ENCODE peak calls at places on chromosomes 16 and 17, in nine cellular contexts. J is ovary, O is adrenal gland, U is endothelial cell of umbilical vein, Q is transverse colon, X is breast epithelium, H is heart left ventricle, P is IMR-90, Z is sigmoid colon. T is an unnamed sample.

GRCh38 chr16:54093281-54093680 is 193.3 kb downstream of the IRX3 start:
- DNase-seq in J (no peak), O (peak; percentile 85), U (no peak), Q (no peak), X (no peak), H (no peak), P (no peak), Z (no peak), T (no peak)

GRCh38 chr16:75075688-75076268 is 40.8 kb downstream of the LDHD start:
- DNase-seq in J (no peak), O (no peak), U (no peak), Q (no peak), X (no peak), H (no peak), P (no peak), Z (no peak), T (no peak)

GRCh38 chr16:12099451-12100123 is 123.1 kb downstream of the SNX29 start:
- DNase-seq in J (no peak), O (no peak), U (no peak), Q (no peak), X (no peak), H (no peak), P (no peak), Z (no peak), T (no peak)

GRCh38 chr16:70804153-70804728 is 3.3 kb upstream of the VAC14 start:
- DNase-seq in J (no peak), O (no peak), U (peak; percentile 34), Q (no peak), X (no peak), H (no peak), P (peak; percentile 93), Z (no peak), T (no peak)

GRCh38 chr17:79997004-79997673 is 38.5 kb downstream of the TBC1D16 start:
- DNase-seq in J (no peak), O (no peak), U (no peak), Q (no peak), X (no peak), H (no peak), P (no peak), Z (no peak), T (no peak)

GRCh38 chr17:76752006-76752405 is 14.1 kb downstream of the MFSD11 start:
- DNase-seq in J (no peak), O (no peak), U (no peak), Q (no peak), X (no peak), H (no peak), P (peak; percentile 31), Z (no peak), T (no peak)

GRCh38 chr17:17741346-17742023 is 60.2 kb downstream of the RAI1 start:
- DNase-seq in J (peak; percentile 71), O (no peak), U (peak; percentile 26), Q (no peak), X (peak; percentile 64), H (no peak), P (no peak), Z (no peak), T (peak; percentile 82)

GRCh38 chr16:85181091-85181738 is 68.9 kb upstream of the CIBAR2 start:
- DNase-seq in J (peak; percentile 90), O (peak; percentile 75), U (no peak), Q (no peak), X (no peak), H (no peak), P (no peak), Z (no peak), T (no peak)

GRCh38 chr17:37527249-37527851 is 37.7 kb downstream of the DUSP14 start:
- DNase-seq in J (no peak), O (no peak), U (peak; percentile 56), Q (no peak), X (no peak), H (no peak), P (peak; percentile 70), Z (no peak), T (peak; percentile 16)

GRCh38 chr17:54015734-54016133 is 193.0 kb downstream of the KIF2B start:
- DNase-seq in J (no peak), O (no peak), U (no peak), Q (no peak), X (no peak), H (no peak), P (no peak), Z (no peak), T (no peak)

GRCh38 chr16:79628501-79628975 is 28.0 kb upstream of the MAF start:
- DNase-seq in J (no peak), O (no peak), U (no peak), Q (no peak), X (no peak), H (no peak), P (peak; percentile 19), Z (no peak), T (no peak)

GRCh38 chr17:64218066-64218465 is 45.0 kb downstream of the TEX2 start:
- DNase-seq in J (no peak), O (no peak), U (no peak), Q (no peak), X (no peak), H (no peak), P (no peak), Z (no peak), T (peak; percentile 58)

GRCh38 chr16:2156025-2156848 is 655 bp downstream of the TRAF7 start:
- DNase-seq in J (peak; percentile 68), O (no peak), U (peak; percentile 65), Q (no peak), X (no peak), H (no peak), P (peak; percentile 76), Z (no peak), T (peak; percentile 21)

GRCh38 chr17:35315283-35315682 is 58.1 kb downstream of the SLFN11 start:
- DNase-seq in J (peak; percentile 34), O (no peak), U (peak; percentile 71), Q (no peak), X (no peak), H (peak; percentile 40), P (peak; percentile 85), Z (no peak), T (no peak)

GRCh38 chr17:77487677-77488530 is 347.1 kb downstream of the SEC14L1 start:
- DNase-seq in J (peak; percentile 35), O (no peak), U (no peak), Q (no peak), X (no peak), H (peak; percentile 25), P (no peak), Z (peak; percentile 61), T (no peak)

GRCh38 chr16:72862090-72862489 is 185.8 kb downstream of the ZFHX3 start:
- DNase-seq in J (no peak), O (no peak), U (no peak), Q (no peak), X (no peak), H (no peak), P (no peak), Z (no peak), T (no peak)
- TF ChIP-seq POLR2A in J (no peak), O (no peak), U (no peak), Q (no peak), X (no peak), H (no peak), P (no peak), Z (no peak), T (no peak)

GRCh38 chr16:67312450-67313118 is 14.0 kb downstream of the KCTD19 start:
- DNase-seq in J (no peak), O (no peak), U (peak; percentile 6), Q (no peak), X (no peak), H (no peak), P (peak; percentile 58), Z (no peak), T (no peak)

GRCh38 chr16:67311607-67312449 is 14.7 kb downstream of the KCTD19 start:
- DNase-seq in J (no peak), O (peak; percentile 69), U (peak; percentile 92), Q (no peak), X (no peak), H (peak; percentile 50), P (peak; percentile 100), Z (no peak), T (no peak)
- H3K27ac ChIP-seq in J (no peak overlapping the region), O (no peak overlapping the region), U (peak overlapping the region; percentile 72), Q (peak overlapping the region; percentile 11), X (no peak overlapping the region), H (no peak overlapping the region), P (peak overlapping the region; percentile 82), Z (no peak overlapping the region), T (no peak overlapping the region)

DNA sequence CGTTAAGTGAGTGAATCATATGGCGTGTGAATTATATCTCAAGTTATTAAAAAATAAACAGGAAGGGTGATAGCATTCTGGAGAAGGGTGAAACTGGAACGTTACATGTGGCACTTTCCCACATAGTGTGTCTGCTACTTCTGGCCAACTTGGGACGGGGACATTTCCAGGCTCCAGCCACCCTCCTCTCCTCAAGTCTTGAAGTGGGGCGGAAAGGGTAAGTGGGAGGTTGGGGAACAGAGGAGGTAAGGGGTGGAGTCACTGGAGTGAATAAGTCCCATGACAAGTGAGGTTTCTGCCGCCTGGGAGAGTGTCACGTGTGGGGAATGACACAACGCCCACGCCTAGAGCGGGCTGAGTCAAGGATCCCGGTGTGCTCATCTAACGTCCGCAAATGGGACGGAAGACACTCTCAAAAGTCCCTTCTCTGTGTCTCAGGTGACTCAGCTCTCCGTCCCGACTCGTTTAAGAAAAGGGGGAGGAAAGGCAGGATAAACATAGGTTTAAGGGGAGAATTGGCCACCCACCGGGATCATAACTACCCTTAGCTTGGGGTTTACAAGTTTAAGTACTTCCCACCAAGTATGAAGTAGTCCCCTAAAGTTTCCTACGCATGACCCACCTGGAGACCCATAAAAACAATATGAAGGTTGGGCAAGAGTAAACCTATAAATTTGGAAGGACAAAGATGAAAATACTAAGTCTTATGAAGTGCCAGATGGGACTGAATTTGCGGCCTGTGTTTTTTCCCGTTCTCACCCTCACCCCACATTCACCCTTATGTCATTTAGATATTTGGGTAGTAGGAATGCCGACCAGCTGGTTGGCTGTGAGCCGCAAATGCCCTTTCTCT is 1.2 kb upstream of the SPAG9 start:
- DNase-seq in J (peak; percentile 81), O (peak; percentile 94), U (peak; percentile 93), Q (peak; percentile 93), X (peak; percentile 98), H (peak; percentile 95), P (peak; percentile 94), Z (peak; percentile 97), T (peak; percentile 95)
- TF ChIP-seq POLR2A in J (peak; percentile 77), O (peak; percentile 88), U (peak; percentile 66), Q (peak; percentile 98), X (peak; percentile 92), H (peak; percentile 77), P (peak; percentile 92), Z (peak; percentile 96), T (peak; percentile 83)

GRCh38 chr17:46944931-46945330 is 22.0 kb downstream of the GOSR2 start:
- DNase-seq in J (no peak), O (no peak), U (no peak), Q (no peak), X (no peak), H (no peak), P (no peak), Z (no peak), T (no peak)

GRCh38 chr17:46943511-46944393 is 20.8 kb downstream of the GOSR2 start:
- DNase-seq in J (peak; percentile 70), O (peak; percentile 51), U (peak; percentile 35), Q (no peak), X (no peak), H (no peak), P (peak; percentile 36), Z (peak; percentile 77), T (peak; percentile 36)

GRCh38 chr17:46940692-46941404 is 17.9 kb downstream of the GOSR2 start:
- DNase-seq in J (peak; percentile 78), O (peak; percentile 88), U (peak; percentile 78), Q (peak; percentile 72), X (peak; percentile 52), H (peak; percentile 76), P (peak; percentile 60), Z (peak; percentile 80), T (peak; percentile 65)

GRCh38 chr17:46943218-46943510 is 20.2 kb downstream of the GOSR2 start:
- DNase-seq in J (no peak), O (no peak), U (no peak), Q (no peak), X (no peak), H (no peak), P (no peak), Z (no peak), T (no peak)

GRCh38 chr17:46942441-46943217 is 19.7 kb downstream of the GOSR2 start:
- DNase-seq in J (peak; percentile 78), O (peak; percentile 72), U (peak; percentile 81), Q (peak; percentile 74), X (no peak), H (peak; percentile 67), P (peak; percentile 75), Z (no peak), T (peak; percentile 69)
- H3K27ac ChIP-seq in J (no peak overlapping the region), O (no peak overlapping the region), U (no peak overlapping the region), Q (no peak overlapping the region), X (no peak overlapping the region), H (no peak overlapping the region), P (no peak overlapping the region), Z (no peak overlapping the region), T (no peak overlapping the region)

T was measured in thyroid gland.